ENCODE peak calls at places on chromosomes 12 and 14, in nine cellular contexts. One of them, this sample, is unnamed.

GRCh38 chr14:53432378-53432802 is 279.3 kb upstream of the DDHD1 start:
- DNase-seq in MCF 10A: peak; percentile 56
- DNase-seq in AG04450: peak; percentile 32
- DNase-seq in substantia nigra: no peak
- DNase-seq in OCI-LY7: peak; percentile 41
- DNase-seq in stimulated activated CD8-positive, alpha-beta memory T cell treated with anti-CD3 and anti-CD28 coated beads, Interleukin-4, amount 100 ng/mL, for 24 hours: no peak
- DNase-seq in activated naive CD8-positive, alpha-beta T cell treated with anti-CD3 and anti-CD28 coated beads, Interleukin-2, amount 10 ng/mL, durations not matched to agents 7 days and 5 days: no peak
- DNase-seq in stimulated activated CD4-positive, alpha-beta T cell treated with anti-CD3 and anti-CD28 coated beads, Interleukin-4, amount 100 ng/mL, for 1 hour: no peak
- DNase-seq in HTR-8/SVneo: peak; percentile 71
- DNase-seq in this sample: peak; percentile 50

GRCh38 chr12:85369365-85370154 is 89.5 kb downstream of the ALX1 start:
- DNase-seq in MCF 10A: no peak
- DNase-seq in AG04450: no peak
- DNase-seq in substantia nigra: no peak
- DNase-seq in OCI-LY7: no peak
- DNase-seq in stimulated activated CD8-positive, alpha-beta memory T cell treated with anti-CD3 and anti-CD28 coated beads, Interleukin-4, amount 100 ng/mL, for 24 hours: no peak
- DNase-seq in activated naive CD8-positive, alpha-beta T cell treated with anti-CD3 and anti-CD28 coated beads, Interleukin-2, amount 10 ng/mL, durations not matched to agents 7 days and 5 days: no peak
- DNase-seq in stimulated activated CD4-positive, alpha-beta T cell treated with anti-CD3 and anti-CD28 coated beads, Interleukin-4, amount 100 ng/mL, for 1 hour: no peak
- DNase-seq in HTR-8/SVneo: no peak
- DNase-seq in this sample: peak; percentile 7

GRCh38 chr14:54312166-54312801 is 84.5 kb upstream of the CDKN3 start:
- DNase-seq in MCF 10A: peak; percentile 99
- DNase-seq in AG04450: peak; percentile 39
- DNase-seq in substantia nigra: no peak
- DNase-seq in OCI-LY7: no peak
- DNase-seq in stimulated activated CD8-positive, alpha-beta memory T cell treated with anti-CD3 and anti-CD28 coated beads, Interleukin-4, amount 100 ng/mL, for 24 hours: no peak
- DNase-seq in activated naive CD8-positive, alpha-beta T cell treated with anti-CD3 and anti-CD28 coated beads, Interleukin-2, amount 10 ng/mL, durations not matched to agents 7 days and 5 days: no peak
- DNase-seq in stimulated activated CD4-positive, alpha-beta T cell treated with anti-CD3 and anti-CD28 coated beads, Interleukin-4, amount 100 ng/mL, for 1 hour: no peak
- DNase-seq in HTR-8/SVneo: peak; percentile 96
- DNase-seq in this sample: peak; percentile 98

GRCh38 chr12:3757261-3757660 is 4.4 kb upstream of the CRACR2A start:
- DNase-seq in MCF 10A: no peak
- DNase-seq in AG04450: no peak
- DNase-seq in substantia nigra: no peak
- DNase-seq in OCI-LY7: no peak
- DNase-seq in stimulated activated CD8-positive, alpha-beta memory T cell treated with anti-CD3 and anti-CD28 coated beads, Interleukin-4, amount 100 ng/mL, for 24 hours: no peak
- DNase-seq in activated naive CD8-positive, alpha-beta T cell treated with anti-CD3 and anti-CD28 coated beads, Interleukin-2, amount 10 ng/mL, durations not matched to agents 7 days and 5 days: no peak
- DNase-seq in stimulated activated CD4-positive, alpha-beta T cell treated with anti-CD3 and anti-CD28 coated beads, Interleukin-4, amount 100 ng/mL, for 1 hour: no peak
- DNase-seq in HTR-8/SVneo: no peak
- DNase-seq in this sample: no peak

GRCh38 chr14:61120576-61120975 is 139.5 kb downstream of the SLC38A6 start:
- DNase-seq in MCF 10A: no peak
- DNase-seq in AG04450: no peak
- DNase-seq in substantia nigra: no peak
- DNase-seq in OCI-LY7: no peak
- DNase-seq in stimulated activated CD8-positive, alpha-beta memory T cell treated with anti-CD3 and anti-CD28 coated beads, Interleukin-4, amount 100 ng/mL, for 24 hours: no peak
- DNase-seq in activated naive CD8-positive, alpha-beta T cell treated with anti-CD3 and anti-CD28 coated beads, Interleukin-2, amount 10 ng/mL, durations not matched to agents 7 days and 5 days: no peak
- DNase-seq in stimulated activated CD4-positive, alpha-beta T cell treated with anti-CD3 and anti-CD28 coated beads, Interleukin-4, amount 100 ng/mL, for 1 hour: no peak
- DNase-seq in HTR-8/SVneo: no peak
- DNase-seq in this sample: no peak

GRCh38 chr12:96220902-96221301 is 26.7 kb downstream of the ELK3 start:
- DNase-seq in MCF 10A: peak; percentile 27
- DNase-seq in AG04450: no peak
- DNase-seq in substantia nigra: no peak
- DNase-seq in OCI-LY7: no peak
- DNase-seq in stimulated activated CD8-positive, alpha-beta memory T cell treated with anti-CD3 and anti-CD28 coated beads, Interleukin-4, amount 100 ng/mL, for 24 hours: no peak
- DNase-seq in activated naive CD8-positive, alpha-beta T cell treated with anti-CD3 and anti-CD28 coated beads, Interleukin-2, amount 10 ng/mL, durations not matched to agents 7 days and 5 days: no peak
- DNase-seq in stimulated activated CD4-positive, alpha-beta T cell treated with anti-CD3 and anti-CD28 coated beads, Interleukin-4, amount 100 ng/mL, for 1 hour: no peak
- DNase-seq in HTR-8/SVneo: no peak
- DNase-seq in this sample: peak; percentile 75

GRCh38 chr12:32302218-32302826 is 97.0 kb upstream of the FGD4 start:
- DNase-seq in MCF 10A: peak; percentile 29
- DNase-seq in AG04450: no peak
- DNase-seq in substantia nigra: no peak
- DNase-seq in OCI-LY7: peak; percentile 89
- DNase-seq in stimulated activated CD8-positive, alpha-beta memory T cell treated with anti-CD3 and anti-CD28 coated beads, Interleukin-4, amount 100 ng/mL, for 24 hours: no peak
- DNase-seq in activated naive CD8-positive, alpha-beta T cell treated with anti-CD3 and anti-CD28 coated beads, Interleukin-2, amount 10 ng/mL, durations not matched to agents 7 days and 5 days: no peak
- DNase-seq in stimulated activated CD4-positive, alpha-beta T cell treated with anti-CD3 and anti-CD28 coated beads, Interleukin-4, amount 100 ng/mL, for 1 hour: no peak
- DNase-seq in HTR-8/SVneo: peak; percentile 26
- DNase-seq in this sample: peak; percentile 8

GRCh38 chr12:28498850-28499249 is 308.6 kb downstream of the CCDC91 start:
- DNase-seq in MCF 10A: no peak
- DNase-seq in AG04450: no peak
- DNase-seq in substantia nigra: no peak
- DNase-seq in OCI-LY7: no peak
- DNase-seq in stimulated activated CD8-positive, alpha-beta memory T cell treated with anti-CD3 and anti-CD28 coated beads, Interleukin-4, amount 100 ng/mL, for 24 hours: no peak
- DNase-seq in activated naive CD8-positive, alpha-beta T cell treated with anti-CD3 and anti-CD28 coated beads, Interleukin-2, amount 10 ng/mL, durations not matched to agents 7 days and 5 days: no peak
- DNase-seq in stimulated activated CD4-positive, alpha-beta T cell treated with anti-CD3 and anti-CD28 coated beads, Interleukin-4, amount 100 ng/mL, for 1 hour: no peak
- DNase-seq in HTR-8/SVneo: no peak
- DNase-seq in this sample: no peak

GRCh38 chr14:101839236-101839635 is 77.7 kb downstream of the PPP2R5C start:
- DNase-seq in MCF 10A: no peak
- DNase-seq in AG04450: no peak
- DNase-seq in substantia nigra: no peak
- DNase-seq in OCI-LY7: peak; percentile 88
- DNase-seq in stimulated activated CD8-positive, alpha-beta memory T cell treated with anti-CD3 and anti-CD28 coated beads, Interleukin-4, amount 100 ng/mL, for 24 hours: no peak
- DNase-seq in activated naive CD8-positive, alpha-beta T cell treated with anti-CD3 and anti-CD28 coated beads, Interleukin-2, amount 10 ng/mL, durations not matched to agents 7 days and 5 days: no peak
- DNase-seq in stimulated activated CD4-positive, alpha-beta T cell treated with anti-CD3 and anti-CD28 coated beads, Interleukin-4, amount 100 ng/mL, for 1 hour: no peak
- DNase-seq in HTR-8/SVneo: no peak
- DNase-seq in this sample: no peak

GRCh38 chr12:4817813-4818212 is 91.9 kb upstream of the KCNA1 start:
- DNase-seq in MCF 10A: no peak
- DNase-seq in AG04450: no peak
- DNase-seq in substantia nigra: no peak
- DNase-seq in OCI-LY7: no peak
- DNase-seq in stimulated activated CD8-positive, alpha-beta memory T cell treated with anti-CD3 and anti-CD28 coated beads, Interleukin-4, amount 100 ng/mL, for 24 hours: no peak
- DNase-seq in activated naive CD8-positive, alpha-beta T cell treated with anti-CD3 and anti-CD28 coated beads, Interleukin-2, amount 10 ng/mL, durations not matched to agents 7 days and 5 days: no peak
- DNase-seq in stimulated activated CD4-positive, alpha-beta T cell treated with anti-CD3 and anti-CD28 coated beads, Interleukin-4, amount 100 ng/mL, for 1 hour: no peak
- DNase-seq in HTR-8/SVneo: no peak
- DNase-seq in this sample: no peak

GRCh38 chr14:91953170-91953985 is 5.9 kb upstream of the FBLN5 start:
- DNase-seq in MCF 10A: no peak
- DNase-seq in AG04450: no peak
- DNase-seq in substantia nigra: no peak
- DNase-seq in OCI-LY7: no peak
- DNase-seq in stimulated activated CD8-positive, alpha-beta memory T cell treated with anti-CD3 and anti-CD28 coated beads, Interleukin-4, amount 100 ng/mL, for 24 hours: no peak
- DNase-seq in activated naive CD8-positive, alpha-beta T cell treated with anti-CD3 and anti-CD28 coated beads, Interleukin-2, amount 10 ng/mL, durations not matched to agents 7 days and 5 days: no peak
- DNase-seq in stimulated activated CD4-positive, alpha-beta T cell treated with anti-CD3 and anti-CD28 coated beads, Interleukin-4, amount 100 ng/mL, for 1 hour: no peak
- DNase-seq in HTR-8/SVneo: no peak
- DNase-seq in this sample: no peak

GRCh38 chr14:94387051-94388026 is 1.1 kb downstream of the SERPINA1 start:
- DNase-seq in MCF 10A: peak; percentile 51
- DNase-seq in AG04450: no peak
- DNase-seq in substantia nigra: no peak
- DNase-seq in OCI-LY7: no peak
- DNase-seq in stimulated activated CD8-positive, alpha-beta memory T cell treated with anti-CD3 and anti-CD28 coated beads, Interleukin-4, amount 100 ng/mL, for 24 hours: no peak
- DNase-seq in activated naive CD8-positive, alpha-beta T cell treated with anti-CD3 and anti-CD28 coated beads, Interleukin-2, amount 10 ng/mL, durations not matched to agents 7 days and 5 days: no peak
- DNase-seq in stimulated activated CD4-positive, alpha-beta T cell treated with anti-CD3 and anti-CD28 coated beads, Interleukin-4, amount 100 ng/mL, for 1 hour: no peak
- DNase-seq in HTR-8/SVneo: no peak
- DNase-seq in this sample: no peak

GRCh38 chr14:95885278-95885677 is 8.6 kb downstream of the TUNAR start:
- DNase-seq in MCF 10A: no peak
- DNase-seq in AG04450: no peak
- DNase-seq in substantia nigra: no peak
- DNase-seq in OCI-LY7: no peak
- DNase-seq in stimulated activated CD8-positive, alpha-beta memory T cell treated with anti-CD3 and anti-CD28 coated beads, Interleukin-4, amount 100 ng/mL, for 24 hours: no peak
- DNase-seq in activated naive CD8-positive, alpha-beta T cell treated with anti-CD3 and anti-CD28 coated beads, Interleukin-2, amount 10 ng/mL, durations not matched to agents 7 days and 5 days: no peak
- DNase-seq in stimulated activated CD4-positive, alpha-beta T cell treated with anti-CD3 and anti-CD28 coated beads, Interleukin-4, amount 100 ng/mL, for 1 hour: no peak
- DNase-seq in HTR-8/SVneo: no peak
- DNase-seq in this sample: no peak

GRCh38 chr14:37150414-37150813 is 22.0 kb downstream of the SLC25A21 start:
- DNase-seq in MCF 10A: peak; percentile 63
- DNase-seq in AG04450: peak; percentile 13
- DNase-seq in substantia nigra: no peak
- DNase-seq in OCI-LY7: peak; percentile 40
- DNase-seq in stimulated activated CD8-positive, alpha-beta memory T cell treated with anti-CD3 and anti-CD28 coated beads, Interleukin-4, amount 100 ng/mL, for 24 hours: no peak
- DNase-seq in activated naive CD8-positive, alpha-beta T cell treated with anti-CD3 and anti-CD28 coated beads, Interleukin-2, amount 10 ng/mL, durations not matched to agents 7 days and 5 days: no peak
- DNase-seq in stimulated activated CD4-positive, alpha-beta T cell treated with anti-CD3 and anti-CD28 coated beads, Interleukin-4, amount 100 ng/mL, for 1 hour: no peak
- DNase-seq in HTR-8/SVneo: peak; percentile 31
- DNase-seq in this sample: peak; percentile 53

GRCh38 chr12:101697930-101698781 is 716 bp downstream of the CHPT1 start:
- DNase-seq in MCF 10A: peak; percentile 68
- DNase-seq in AG04450: no peak
- DNase-seq in substantia nigra: peak; percentile 37
- DNase-seq in OCI-LY7: peak; percentile 53
- DNase-seq in stimulated activated CD8-positive, alpha-beta memory T cell treated with anti-CD3 and anti-CD28 coated beads, Interleukin-4, amount 100 ng/mL, for 24 hours: no peak
- DNase-seq in activated naive CD8-positive, alpha-beta T cell treated with anti-CD3 and anti-CD28 coated beads, Interleukin-2, amount 10 ng/mL, durations not matched to agents 7 days and 5 days: no peak
- DNase-seq in stimulated activated CD4-positive, alpha-beta T cell treated with anti-CD3 and anti-CD28 coated beads, Interleukin-4, amount 100 ng/mL, for 1 hour: peak; percentile 5
- DNase-seq in HTR-8/SVneo: peak; percentile 19
- DNase-seq in this sample: peak; percentile 33

GRCh38 chr14:66662374-66662773 is 154.4 kb downstream of the GPHN start:
- DNase-seq in MCF 10A: peak; percentile 8
- DNase-seq in AG04450: no peak
- DNase-seq in substantia nigra: no peak
- DNase-seq in OCI-LY7: no peak
- DNase-seq in stimulated activated CD8-positive, alpha-beta memory T cell treated with anti-CD3 and anti-CD28 coated beads, Interleukin-4, amount 100 ng/mL, for 24 hours: no peak
- DNase-seq in activated naive CD8-positive, alpha-beta T cell treated with anti-CD3 and anti-CD28 coated beads, Interleukin-2, amount 10 ng/mL, durations not matched to agents 7 days and 5 days: no peak
- DNase-seq in stimulated activated CD4-positive, alpha-beta T cell treated with anti-CD3 and anti-CD28 coated beads, Interleukin-4, amount 100 ng/mL, for 1 hour: no peak
- DNase-seq in HTR-8/SVneo: no peak
- DNase-seq in this sample: peak; percentile 16

GRCh38 chr12:94550964-94551363 is 91.3 kb upstream of the CEP83 start:
- DNase-seq in MCF 10A: no peak
- DNase-seq in AG04450: no peak
- DNase-seq in substantia nigra: no peak
- DNase-seq in OCI-LY7: no peak
- DNase-seq in stimulated activated CD8-positive, alpha-beta memory T cell treated with anti-CD3 and anti-CD28 coated beads, Interleukin-4, amount 100 ng/mL, for 24 hours: no peak
- DNase-seq in activated naive CD8-positive, alpha-beta T cell treated with anti-CD3 and anti-CD28 coated beads, Interleukin-2, amount 10 ng/mL, durations not matched to agents 7 days and 5 days: no peak
- DNase-seq in stimulated activated CD4-positive, alpha-beta T cell treated with anti-CD3 and anti-CD28 coated beads, Interleukin-4, amount 100 ng/mL, for 1 hour: no peak
- DNase-seq in HTR-8/SVneo: no peak
- DNase-seq in this sample: no peak

GRCh38 chr12:7859552-7859951 is 13.2 kb downstream of the SLC2A14 start:
- DNase-seq in MCF 10A: no peak
- DNase-seq in AG04450: peak; percentile 43
- DNase-seq in substantia nigra: no peak
- DNase-seq in OCI-LY7: no peak
- DNase-seq in stimulated activated CD8-positive, alpha-beta memory T cell treated with anti-CD3 and anti-CD28 coated beads, Interleukin-4, amount 100 ng/mL, for 24 hours: no peak
- DNase-seq in activated naive CD8-positive, alpha-beta T cell treated with anti-CD3 and anti-CD28 coated beads, Interleukin-2, amount 10 ng/mL, durations not matched to agents 7 days and 5 days: no peak
- DNase-seq in stimulated activated CD4-positive, alpha-beta T cell treated with anti-CD3 and anti-CD28 coated beads, Interleukin-4, amount 100 ng/mL, for 1 hour: no peak
- DNase-seq in HTR-8/SVneo: no peak
- DNase-seq in this sample: no peak

GRCh38 chr12:41368006-41368405 is 179.9 kb downstream of the PDZRN4 start:
- DNase-seq in MCF 10A: peak; percentile 24
- DNase-seq in AG04450: no peak
- DNase-seq in substantia nigra: no peak
- DNase-seq in OCI-LY7: peak; percentile 54
- DNase-seq in stimulated activated CD8-positive, alpha-beta memory T cell treated with anti-CD3 and anti-CD28 coated beads, Interleukin-4, amount 100 ng/mL, for 24 hours: no peak
- DNase-seq in activated naive CD8-positive, alpha-beta T cell treated with anti-CD3 and anti-CD28 coated beads, Interleukin-2, amount 10 ng/mL, durations not matched to agents 7 days and 5 days: no peak
- DNase-seq in stimulated activated CD4-positive, alpha-beta T cell treated with anti-CD3 and anti-CD28 coated beads, Interleukin-4, amount 100 ng/mL, for 1 hour: no peak
- DNase-seq in HTR-8/SVneo: no peak
- DNase-seq in this sample: no peak

GRCh38 chr14:31752867-31753661 is 191.9 kb downstream of the NUBPL start:
- DNase-seq in MCF 10A: no peak
- DNase-seq in AG04450: no peak
- DNase-seq in substantia nigra: no peak
- DNase-seq in OCI-LY7: no peak
- DNase-seq in stimulated activated CD8-positive, alpha-beta memory T cell treated with anti-CD3 and anti-CD28 coated beads, Interleukin-4, amount 100 ng/mL, for 24 hours: no peak
- DNase-seq in activated naive CD8-positive, alpha-beta T cell treated with anti-CD3 and anti-CD28 coated beads, Interleukin-2, amount 10 ng/mL, durations not matched to agents 7 days and 5 days: no peak
- DNase-seq in stimulated activated CD4-positive, alpha-beta T cell treated with anti-CD3 and anti-CD28 coated beads, Interleukin-4, amount 100 ng/mL, for 1 hour: no peak
- DNase-seq in HTR-8/SVneo: no peak
- DNase-seq in this sample: no peak

GRCh38 chr14:65772901-65773574 is 360.5 kb downstream of the FUT8 start:
- DNase-seq in MCF 10A: no peak
- DNase-seq in AG04450: no peak
- DNase-seq in substantia nigra: no peak
- DNase-seq in OCI-LY7: no peak
- DNase-seq in stimulated activated CD8-positive, alpha-beta memory T cell treated with anti-CD3 and anti-CD28 coated beads, Interleukin-4, amount 100 ng/mL, for 24 hours: no peak
- DNase-seq in activated naive CD8-positive, alpha-beta T cell treated with anti-CD3 and anti-CD28 coated beads, Interleukin-2, amount 10 ng/mL, durations not matched to agents 7 days and 5 days: no peak
- DNase-seq in stimulated activated CD4-positive, alpha-beta T cell treated with anti-CD3 and anti-CD28 coated beads, Interleukin-4, amount 100 ng/mL, for 1 hour: no peak
- DNase-seq in HTR-8/SVneo: no peak
- DNase-seq in this sample: no peak

GRCh38 chr12:93839076-93839475 is 161.9 kb downstream of the CRADD start:
- DNase-seq in MCF 10A: peak; percentile 30
- DNase-seq in AG04450: no peak
- DNase-seq in substantia nigra: no peak
- DNase-seq in OCI-LY7: no peak
- DNase-seq in stimulated activated CD8-positive, alpha-beta memory T cell treated with anti-CD3 and anti-CD28 coated beads, Interleukin-4, amount 100 ng/mL, for 24 hours: no peak
- DNase-seq in activated naive CD8-positive, alpha-beta T cell treated with anti-CD3 and anti-CD28 coated beads, Interleukin-2, amount 10 ng/mL, durations not matched to agents 7 days and 5 days: no peak
- DNase-seq in stimulated activated CD4-positive, alpha-beta T cell treated with anti-CD3 and anti-CD28 coated beads, Interleukin-4, amount 100 ng/mL, for 1 hour: no peak
- DNase-seq in HTR-8/SVneo: no peak
- DNase-seq in this sample: no peak

GRCh38 chr12:47082963-47083621 is 3.3 kb upstream of the AMIGO2 start:
- DNase-seq in MCF 10A: peak; percentile 95
- DNase-seq in AG04450: peak; percentile 57
- DNase-seq in substantia nigra: no peak
- DNase-seq in OCI-LY7: no peak
- DNase-seq in stimulated activated CD8-positive, alpha-beta memory T cell treated with anti-CD3 and anti-CD28 coated beads, Interleukin-4, amount 100 ng/mL, for 24 hours: no peak
- DNase-seq in activated naive CD8-positive, alpha-beta T cell treated with anti-CD3 and anti-CD28 coated beads, Interleukin-2, amount 10 ng/mL, durations not matched to agents 7 days and 5 days: no peak
- DNase-seq in stimulated activated CD4-positive, alpha-beta T cell treated with anti-CD3 and anti-CD28 coated beads, Interleukin-4, amount 100 ng/mL, for 1 hour: no peak
- DNase-seq in HTR-8/SVneo: peak; percentile 76
- DNase-seq in this sample: peak; percentile 97

GRCh38 chr14:69643430-69644200 is 32.2 kb downstream of the SUSD6 start:
- DNase-seq in MCF 10A: peak; percentile 96
- DNase-seq in AG04450: no peak
- DNase-seq in substantia nigra: no peak
- DNase-seq in OCI-LY7: no peak
- DNase-seq in stimulated activated CD8-positive, alpha-beta memory T cell treated with anti-CD3 and anti-CD28 coated beads, Interleukin-4, amount 100 ng/mL, for 24 hours: peak; percentile 50
- DNase-seq in activated naive CD8-positive, alpha-beta T cell treated with anti-CD3 and anti-CD28 coated beads, Interleukin-2, amount 10 ng/mL, durations not matched to agents 7 days and 5 days: no peak
- DNase-seq in stimulated activated CD4-positive, alpha-beta T cell treated with anti-CD3 and anti-CD28 coated beads, Interleukin-4, amount 100 ng/mL, for 1 hour: peak; percentile 76
- DNase-seq in HTR-8/SVneo: no peak
- DNase-seq in this sample: no peak

GRCh38 chr12:69851976-69852375 is 26.9 kb downstream of the MYRFL start:
- DNase-seq in MCF 10A: no peak
- DNase-seq in AG04450: no peak
- DNase-seq in substantia nigra: no peak
- DNase-seq in OCI-LY7: no peak
- DNase-seq in stimulated activated CD8-positive, alpha-beta memory T cell treated with anti-CD3 and anti-CD28 coated beads, Interleukin-4, amount 100 ng/mL, for 24 hours: no peak
- DNase-seq in activated naive CD8-positive, alpha-beta T cell treated with anti-CD3 and anti-CD28 coated beads, Interleukin-2, amount 10 ng/mL, durations not matched to agents 7 days and 5 days: no peak
- DNase-seq in stimulated activated CD4-positive, alpha-beta T cell treated with anti-CD3 and anti-CD28 coated beads, Interleukin-4, amount 100 ng/mL, for 1 hour: no peak
- DNase-seq in HTR-8/SVneo: no peak
- DNase-seq in this sample: no peak

GRCh38 chr14:50397461-50398196 is 948 bp upstream of the CDKL1 start:
- DNase-seq in MCF 10A: peak; percentile 71
- DNase-seq in AG04450: no peak
- DNase-seq in substantia nigra: no peak
- DNase-seq in OCI-LY7: no peak
- DNase-seq in stimulated activated CD8-positive, alpha-beta memory T cell treated with anti-CD3 and anti-CD28 coated beads, Interleukin-4, amount 100 ng/mL, for 24 hours: no peak
- DNase-seq in activated naive CD8-positive, alpha-beta T cell treated with anti-CD3 and anti-CD28 coated beads, Interleukin-2, amount 10 ng/mL, durations not matched to agents 7 days and 5 days: no peak
- DNase-seq in stimulated activated CD4-positive, alpha-beta T cell treated with anti-CD3 and anti-CD28 coated beads, Interleukin-4, amount 100 ng/mL, for 1 hour: no peak
- DNase-seq in HTR-8/SVneo: peak; percentile 35
- DNase-seq in this sample: no peak

GRCh38 chr12:97211421-97211820 is 251.2 kb upstream of the RMST start:
- DNase-seq in MCF 10A: no peak
- DNase-seq in AG04450: no peak
- DNase-seq in substantia nigra: no peak
- DNase-seq in OCI-LY7: no peak
- DNase-seq in stimulated activated CD8-positive, alpha-beta memory T cell treated with anti-CD3 and anti-CD28 coated beads, Interleukin-4, amount 100 ng/mL, for 24 hours: no peak
- DNase-seq in activated naive CD8-positive, alpha-beta T cell treated with anti-CD3 and anti-CD28 coated beads, Interleukin-2, amount 10 ng/mL, durations not matched to agents 7 days and 5 days: no peak
- DNase-seq in stimulated activated CD4-positive, alpha-beta T cell treated with anti-CD3 and anti-CD28 coated beads, Interleukin-4, amount 100 ng/mL, for 1 hour: no peak
- DNase-seq in HTR-8/SVneo: no peak
- DNase-seq in this sample: no peak

GRCh38 chr14:105250008-105250366 is 1.7 kb downstream of the BTBD6 start:
- DNase-seq in MCF 10A: no peak
- DNase-seq in AG04450: no peak
- DNase-seq in substantia nigra: no peak
- DNase-seq in OCI-LY7: no peak
- DNase-seq in stimulated activated CD8-positive, alpha-beta memory T cell treated with anti-CD3 and anti-CD28 coated beads, Interleukin-4, amount 100 ng/mL, for 24 hours: no peak
- DNase-seq in activated naive CD8-positive, alpha-beta T cell treated with anti-CD3 and anti-CD28 coated beads, Interleukin-2, amount 10 ng/mL, durations not matched to agents 7 days and 5 days: no peak
- DNase-seq in stimulated activated CD4-positive, alpha-beta T cell treated with anti-CD3 and anti-CD28 coated beads, Interleukin-4, amount 100 ng/mL, for 1 hour: no peak
- DNase-seq in HTR-8/SVneo: no peak
- DNase-seq in this sample: no peak

GRCh38 chr12:43434614-43435013 is 117.4 kb downstream of the ADAMTS20 start:
- DNase-seq in MCF 10A: no peak
- DNase-seq in AG04450: no peak
- DNase-seq in substantia nigra: no peak
- DNase-seq in OCI-LY7: no peak
- DNase-seq in stimulated activated CD8-positive, alpha-beta memory T cell treated with anti-CD3 and anti-CD28 coated beads, Interleukin-4, amount 100 ng/mL, for 24 hours: no peak
- DNase-seq in activated naive CD8-positive, alpha-beta T cell treated with anti-CD3 and anti-CD28 coated beads, Interleukin-2, amount 10 ng/mL, durations not matched to agents 7 days and 5 days: no peak
- DNase-seq in stimulated activated CD4-positive, alpha-beta T cell treated with anti-CD3 and anti-CD28 coated beads, Interleukin-4, amount 100 ng/mL, for 1 hour: no peak
- DNase-seq in HTR-8/SVneo: no peak
- DNase-seq in this sample: no peak

GRCh38 chr14:23361320-23361719 is 3.7 kb downstream of the EFS start:
- DNase-seq in MCF 10A: no peak
- DNase-seq in AG04450: no peak
- DNase-seq in substantia nigra: no peak
- DNase-seq in OCI-LY7: no peak
- DNase-seq in stimulated activated CD8-positive, alpha-beta memory T cell treated with anti-CD3 and anti-CD28 coated beads, Interleukin-4, amount 100 ng/mL, for 24 hours: no peak
- DNase-seq in activated naive CD8-positive, alpha-beta T cell treated with anti-CD3 and anti-CD28 coated beads, Interleukin-2, amount 10 ng/mL, durations not matched to agents 7 days and 5 days: no peak
- DNase-seq in stimulated activated CD4-positive, alpha-beta T cell treated with anti-CD3 and anti-CD28 coated beads, Interleukin-4, amount 100 ng/mL, for 1 hour: no peak
- DNase-seq in HTR-8/SVneo: no peak
- DNase-seq in this sample: no peak

GRCh38 chr12:132491349-132491663 is 1.4 kb downstream of the FBRSL1 start:
- DNase-seq in MCF 10A: no peak
- DNase-seq in AG04450: no peak
- DNase-seq in substantia nigra: no peak
- DNase-seq in OCI-LY7: no peak
- DNase-seq in stimulated activated CD8-positive, alpha-beta memory T cell treated with anti-CD3 and anti-CD28 coated beads, Interleukin-4, amount 100 ng/mL, for 24 hours: no peak
- DNase-seq in activated naive CD8-positive, alpha-beta T cell treated with anti-CD3 and anti-CD28 coated beads, Interleukin-2, amount 10 ng/mL, durations not matched to agents 7 days and 5 days: no peak
- DNase-seq in stimulated activated CD4-positive, alpha-beta T cell treated with anti-CD3 and anti-CD28 coated beads, Interleukin-4, amount 100 ng/mL, for 1 hour: no peak
- DNase-seq in HTR-8/SVneo: no peak
- DNase-seq in this sample: no peak

This sample was measured in trophoblast cell.